ENCODE peak calls at places on chromosome 2, in eight cellular contexts. One of them, this sample, is unnamed.

GRCh38 chr2:176518823-176519222 is 249.6 kb downstream of the MTX2 start:
- DNase-seq in AG08395: no peak
- DNase-seq in DMS 273 treated with DMSO at 0.1 percent for 48 hours: no peak
- DNase-seq in CD4-positive, CD25-positive, alpha-beta regulatory T cell: no peak
- DNase-seq in HS-5: no peak
- DNase-seq in M059J: peak; percentile 45
- DNase-seq in NCI-H748 treated with DMSO at 0.1 percent for 48 hours: no peak
- DNase-seq in stimulated activated naive CD4-positive, alpha-beta T cell: no peak
- DNase-seq in this sample: peak; percentile 25

GRCh38 chr2:28637648-28638047 is 114.0 kb upstream of the PPP1CB start:
- DNase-seq in AG08395: no peak
- DNase-seq in DMS 273 treated with DMSO at 0.1 percent for 48 hours: no peak
- DNase-seq in CD4-positive, CD25-positive, alpha-beta regulatory T cell: no peak
- DNase-seq in HS-5: no peak
- DNase-seq in M059J: no peak
- DNase-seq in NCI-H748 treated with DMSO at 0.1 percent for 48 hours: no peak
- DNase-seq in stimulated activated naive CD4-positive, alpha-beta T cell: no peak
- DNase-seq in this sample: no peak

GRCh38 chr2:65073879-65074565 is 17.8 kb downstream of the CEP68 start:
- DNase-seq in AG08395: no peak
- DNase-seq in DMS 273 treated with DMSO at 0.1 percent for 48 hours: no peak
- DNase-seq in CD4-positive, CD25-positive, alpha-beta regulatory T cell: no peak
- DNase-seq in HS-5: no peak
- DNase-seq in M059J: no peak
- DNase-seq in NCI-H748 treated with DMSO at 0.1 percent for 48 hours: no peak
- DNase-seq in stimulated activated naive CD4-positive, alpha-beta T cell: no peak
- DNase-seq in this sample: no peak

GRCh38 chr2:236848467-236848866 is 237.2 kb upstream of the COPS8 start:
- DNase-seq in AG08395: no peak
- DNase-seq in DMS 273 treated with DMSO at 0.1 percent for 48 hours: no peak
- DNase-seq in CD4-positive, CD25-positive, alpha-beta regulatory T cell: no peak
- DNase-seq in HS-5: no peak
- DNase-seq in M059J: no peak
- DNase-seq in NCI-H748 treated with DMSO at 0.1 percent for 48 hours: peak; percentile 9
- DNase-seq in stimulated activated naive CD4-positive, alpha-beta T cell: no peak
- DNase-seq in this sample: no peak

GRCh38 chr2:18829976-18830375 is 240.6 kb upstream of the NT5C1B start:
- DNase-seq in AG08395: no peak
- DNase-seq in DMS 273 treated with DMSO at 0.1 percent for 48 hours: no peak
- DNase-seq in CD4-positive, CD25-positive, alpha-beta regulatory T cell: no peak
- DNase-seq in HS-5: no peak
- DNase-seq in M059J: no peak
- DNase-seq in NCI-H748 treated with DMSO at 0.1 percent for 48 hours: no peak
- DNase-seq in stimulated activated naive CD4-positive, alpha-beta T cell: no peak
- DNase-seq in this sample: no peak

GRCh38 chr2:85549826-85550225 is 10.9 kb downstream of the MAT2A start:
- DNase-seq in AG08395: peak; percentile 90
- DNase-seq in DMS 273 treated with DMSO at 0.1 percent for 48 hours: no peak
- DNase-seq in CD4-positive, CD25-positive, alpha-beta regulatory T cell: no peak
- DNase-seq in HS-5: peak; percentile 98
- DNase-seq in M059J: peak; percentile 75
- DNase-seq in NCI-H748 treated with DMSO at 0.1 percent for 48 hours: no peak
- DNase-seq in stimulated activated naive CD4-positive, alpha-beta T cell: no peak
- DNase-seq in this sample: no peak

GRCh38 chr2:58865436-58865835 is 624.3 kb upstream of the FANCL start:
- DNase-seq in AG08395: no peak
- DNase-seq in DMS 273 treated with DMSO at 0.1 percent for 48 hours: no peak
- DNase-seq in CD4-positive, CD25-positive, alpha-beta regulatory T cell: no peak
- DNase-seq in HS-5: no peak
- DNase-seq in M059J: no peak
- DNase-seq in NCI-H748 treated with DMSO at 0.1 percent for 48 hours: no peak
- DNase-seq in stimulated activated naive CD4-positive, alpha-beta T cell: no peak
- DNase-seq in this sample: no peak

GRCh38 chr2:9824441-9824840 is 18.8 kb upstream of the TAF1B start:
- DNase-seq in AG08395: no peak
- DNase-seq in DMS 273 treated with DMSO at 0.1 percent for 48 hours: no peak
- DNase-seq in CD4-positive, CD25-positive, alpha-beta regulatory T cell: no peak
- DNase-seq in HS-5: no peak
- DNase-seq in M059J: no peak
- DNase-seq in NCI-H748 treated with DMSO at 0.1 percent for 48 hours: no peak
- DNase-seq in stimulated activated naive CD4-positive, alpha-beta T cell: no peak
- DNase-seq in this sample: no peak

GRCh38 chr2:224837558-224837957 is 121.4 kb upstream of the CCDC195 start:
- DNase-seq in AG08395: peak; percentile 82
- DNase-seq in DMS 273 treated with DMSO at 0.1 percent for 48 hours: no peak
- DNase-seq in CD4-positive, CD25-positive, alpha-beta regulatory T cell: no peak
- DNase-seq in HS-5: peak; percentile 95
- DNase-seq in M059J: peak; percentile 84
- DNase-seq in NCI-H748 treated with DMSO at 0.1 percent for 48 hours: no peak
- DNase-seq in stimulated activated naive CD4-positive, alpha-beta T cell: no peak
- DNase-seq in this sample: no peak

GRCh38 chr2:240817496-240818292 is 2.3 kb downstream of the KIF1A start:
- DNase-seq in AG08395: no peak
- DNase-seq in DMS 273 treated with DMSO at 0.1 percent for 48 hours: no peak
- DNase-seq in CD4-positive, CD25-positive, alpha-beta regulatory T cell: no peak
- DNase-seq in HS-5: no peak
- DNase-seq in M059J: no peak
- DNase-seq in NCI-H748 treated with DMSO at 0.1 percent for 48 hours: no peak
- DNase-seq in stimulated activated naive CD4-positive, alpha-beta T cell: no peak
- DNase-seq in this sample: no peak

GRCh38 chr2:165634855-165635254 is 159.2 kb downstream of the GALNT3 start:
- DNase-seq in AG08395: no peak
- DNase-seq in DMS 273 treated with DMSO at 0.1 percent for 48 hours: peak; percentile 48
- DNase-seq in CD4-positive, CD25-positive, alpha-beta regulatory T cell: no peak
- DNase-seq in HS-5: no peak
- DNase-seq in M059J: peak; percentile 6
- DNase-seq in NCI-H748 treated with DMSO at 0.1 percent for 48 hours: peak; percentile 61
- DNase-seq in stimulated activated naive CD4-positive, alpha-beta T cell: no peak
- DNase-seq in this sample: peak; percentile 61

GRCh38 chr2:74690571-74690970 is 36.5 kb downstream of the SEMA4F start:
- DNase-seq in AG08395: peak; percentile 85
- DNase-seq in DMS 273 treated with DMSO at 0.1 percent for 48 hours: peak; percentile 45
- DNase-seq in CD4-positive, CD25-positive, alpha-beta regulatory T cell: peak; percentile 17
- DNase-seq in HS-5: peak; percentile 10
- DNase-seq in M059J: peak; percentile 67
- DNase-seq in NCI-H748 treated with DMSO at 0.1 percent for 48 hours: peak; percentile 44
- DNase-seq in stimulated activated naive CD4-positive, alpha-beta T cell: no peak
- DNase-seq in this sample: peak; percentile 55

GRCh38 chr2:216700088-216700567 is 4.8 kb upstream of the IGFBP5 start:
- DNase-seq in AG08395: no peak
- DNase-seq in DMS 273 treated with DMSO at 0.1 percent for 48 hours: peak; percentile 77
- DNase-seq in CD4-positive, CD25-positive, alpha-beta regulatory T cell: no peak
- DNase-seq in HS-5: no peak
- DNase-seq in M059J: no peak
- DNase-seq in NCI-H748 treated with DMSO at 0.1 percent for 48 hours: peak; percentile 85
- DNase-seq in stimulated activated naive CD4-positive, alpha-beta T cell: no peak
- DNase-seq in this sample: no peak

GRCh38 chr2:133986881-133987793 is 266.7 kb upstream of the MGAT5 start:
- DNase-seq in AG08395: no peak
- DNase-seq in DMS 273 treated with DMSO at 0.1 percent for 48 hours: no peak
- DNase-seq in CD4-positive, CD25-positive, alpha-beta regulatory T cell: no peak
- DNase-seq in HS-5: no peak
- DNase-seq in M059J: no peak
- DNase-seq in NCI-H748 treated with DMSO at 0.1 percent for 48 hours: no peak
- DNase-seq in stimulated activated naive CD4-positive, alpha-beta T cell: no peak
- DNase-seq in this sample: no peak

GRCh38 chr2:236169151-236169721 is 1.1 kb upstream of the GBX2 start:
- DNase-seq in AG08395: no peak
- DNase-seq in DMS 273 treated with DMSO at 0.1 percent for 48 hours: no peak
- DNase-seq in CD4-positive, CD25-positive, alpha-beta regulatory T cell: no peak
- DNase-seq in HS-5: no peak
- DNase-seq in M059J: no peak
- DNase-seq in NCI-H748 treated with DMSO at 0.1 percent for 48 hours: peak; percentile 52
- DNase-seq in stimulated activated naive CD4-positive, alpha-beta T cell: no peak
- DNase-seq in this sample: no peak

GRCh38 chr2:20868377-20868776 is 45.5 kb upstream of the LDAH start:
- DNase-seq in AG08395: no peak
- DNase-seq in DMS 273 treated with DMSO at 0.1 percent for 48 hours: no peak
- DNase-seq in CD4-positive, CD25-positive, alpha-beta regulatory T cell: peak; percentile 33
- DNase-seq in HS-5: no peak
- DNase-seq in M059J: no peak
- DNase-seq in NCI-H748 treated with DMSO at 0.1 percent for 48 hours: no peak
- DNase-seq in stimulated activated naive CD4-positive, alpha-beta T cell: no peak
- DNase-seq in this sample: no peak

GRCh38 chr2:203548887-203549286 is 13.8 kb upstream of the RAPH1 start:
- DNase-seq in AG08395: no peak
- DNase-seq in DMS 273 treated with DMSO at 0.1 percent for 48 hours: no peak
- DNase-seq in CD4-positive, CD25-positive, alpha-beta regulatory T cell: no peak
- DNase-seq in HS-5: no peak
- DNase-seq in M059J: no peak
- DNase-seq in NCI-H748 treated with DMSO at 0.1 percent for 48 hours: no peak
- DNase-seq in stimulated activated naive CD4-positive, alpha-beta T cell: no peak
- DNase-seq in this sample: no peak

GRCh38 chr2:197189770-197190434 is 120.7 kb downstream of the ANKRD44 start:
- DNase-seq in AG08395: no peak
- DNase-seq in DMS 273 treated with DMSO at 0.1 percent for 48 hours: no peak
- DNase-seq in CD4-positive, CD25-positive, alpha-beta regulatory T cell: no peak
- DNase-seq in HS-5: no peak
- DNase-seq in M059J: no peak
- DNase-seq in NCI-H748 treated with DMSO at 0.1 percent for 48 hours: no peak
- DNase-seq in stimulated activated naive CD4-positive, alpha-beta T cell: no peak
- DNase-seq in this sample: peak; percentile 16

GRCh38 chr2:44770221-44771187 is 171.0 kb upstream of the SIX3 start:
- DNase-seq in AG08395: no peak
- DNase-seq in DMS 273 treated with DMSO at 0.1 percent for 48 hours: no peak
- DNase-seq in CD4-positive, CD25-positive, alpha-beta regulatory T cell: no peak
- DNase-seq in HS-5: no peak
- DNase-seq in M059J: no peak
- DNase-seq in NCI-H748 treated with DMSO at 0.1 percent for 48 hours: no peak
- DNase-seq in stimulated activated naive CD4-positive, alpha-beta T cell: no peak
- DNase-seq in this sample: no peak

GRCh38 chr2:227256605-227257004 is 68.4 kb upstream of the MFF start:
- DNase-seq in AG08395: no peak
- DNase-seq in DMS 273 treated with DMSO at 0.1 percent for 48 hours: no peak
- DNase-seq in CD4-positive, CD25-positive, alpha-beta regulatory T cell: no peak
- DNase-seq in HS-5: peak; percentile 30
- DNase-seq in M059J: no peak
- DNase-seq in NCI-H748 treated with DMSO at 0.1 percent for 48 hours: no peak
- DNase-seq in stimulated activated naive CD4-positive, alpha-beta T cell: no peak
- DNase-seq in this sample: no peak

GRCh38 chr2:216109962-216110614 is 940 bp downstream of the XRCC5 start:
- DNase-seq in AG08395: peak; percentile 50
- DNase-seq in DMS 273 treated with DMSO at 0.1 percent for 48 hours: no peak
- DNase-seq in CD4-positive, CD25-positive, alpha-beta regulatory T cell: peak; percentile 45
- DNase-seq in HS-5: peak; percentile 40
- DNase-seq in M059J: peak; percentile 47
- DNase-seq in NCI-H748 treated with DMSO at 0.1 percent for 48 hours: no peak
- DNase-seq in stimulated activated naive CD4-positive, alpha-beta T cell: no peak
- DNase-seq in this sample: no peak

GRCh38 chr2:134869941-134870736 is 31.7 kb downstream of the ACMSD start:
- DNase-seq in AG08395: no peak
- DNase-seq in DMS 273 treated with DMSO at 0.1 percent for 48 hours: no peak
- DNase-seq in CD4-positive, CD25-positive, alpha-beta regulatory T cell: no peak
- DNase-seq in HS-5: no peak
- DNase-seq in M059J: peak; percentile 36
- DNase-seq in NCI-H748 treated with DMSO at 0.1 percent for 48 hours: no peak
- DNase-seq in stimulated activated naive CD4-positive, alpha-beta T cell: no peak
- DNase-seq in this sample: no peak

GRCh38 chr2:237791977-237792727 is 6.4 kb upstream of the RBM44 start:
- DNase-seq in AG08395: peak; percentile 18
- DNase-seq in DMS 273 treated with DMSO at 0.1 percent for 48 hours: no peak
- DNase-seq in CD4-positive, CD25-positive, alpha-beta regulatory T cell: no peak
- DNase-seq in HS-5: no peak
- DNase-seq in M059J: peak; percentile 15
- DNase-seq in NCI-H748 treated with DMSO at 0.1 percent for 48 hours: no peak
- DNase-seq in stimulated activated naive CD4-positive, alpha-beta T cell: no peak
- DNase-seq in this sample: peak; percentile 25

GRCh38 chr2:28393115-28393836 is 618 bp downstream of the FOSL2 start:
- DNase-seq in AG08395: peak; percentile 49
- DNase-seq in DMS 273 treated with DMSO at 0.1 percent for 48 hours: peak; percentile 11
- DNase-seq in CD4-positive, CD25-positive, alpha-beta regulatory T cell: peak; percentile 56
- DNase-seq in HS-5: no peak
- DNase-seq in M059J: peak; percentile 59
- DNase-seq in NCI-H748 treated with DMSO at 0.1 percent for 48 hours: peak; percentile 49
- DNase-seq in stimulated activated naive CD4-positive, alpha-beta T cell: peak; percentile 43
- DNase-seq in this sample: peak; percentile 25

GRCh38 chr2:69195706-69196105 is 182.7 kb downstream of the ANTXR1 start:
- DNase-seq in AG08395: no peak
- DNase-seq in DMS 273 treated with DMSO at 0.1 percent for 48 hours: no peak
- DNase-seq in CD4-positive, CD25-positive, alpha-beta regulatory T cell: no peak
- DNase-seq in HS-5: no peak
- DNase-seq in M059J: no peak
- DNase-seq in NCI-H748 treated with DMSO at 0.1 percent for 48 hours: no peak
- DNase-seq in stimulated activated naive CD4-positive, alpha-beta T cell: no peak
- DNase-seq in this sample: no peak

This sample was measured in NT2/D1.